ENCODE peak calls at places on chromosomes 11 and 22, in nine cellular contexts. One of them, this sample, is unnamed.

GRCh38 chr11:120471131-120471530 is 40.4 kb upstream of the GRIK4 start:
- DNase-seq in GM03348: peak; percentile 77
- DNase-seq in NB4: no peak
- DNase-seq in SK-N-SH: no peak
- DNase-seq in amniotic epithelial cell: peak; percentile 94
- DNase-seq in neural crest cell: no peak
- DNase-seq in NCI-H187 treated with DMSO at 0.1 percent for 48 hours: no peak
- DNase-seq in heart left ventricle: no peak
- DNase-seq in DMS153: no peak
- DNase-seq in this sample: no peak

GRCh38 chr22:41216984-41217383 is 11.9 kb downstream of the L3MBTL2 start:
- DNase-seq in GM03348: no peak
- DNase-seq in NB4: no peak
- DNase-seq in SK-N-SH: no peak
- DNase-seq in amniotic epithelial cell: peak; percentile 46
- DNase-seq in neural crest cell: no peak
- DNase-seq in NCI-H187 treated with DMSO at 0.1 percent for 48 hours: no peak
- DNase-seq in heart left ventricle: no peak
- DNase-seq in DMS153: peak; percentile 39
- DNase-seq in this sample: no peak

GRCh38 chr11:71365626-71366025 is 82.6 kb downstream of the DHCR7 start:
- DNase-seq in GM03348: no peak
- DNase-seq in NB4: no peak
- DNase-seq in SK-N-SH: no peak
- DNase-seq in amniotic epithelial cell: no peak
- DNase-seq in neural crest cell: no peak
- DNase-seq in NCI-H187 treated with DMSO at 0.1 percent for 48 hours: no peak
- DNase-seq in heart left ventricle: no peak
- DNase-seq in DMS153: no peak
- DNase-seq in this sample: no peak

GRCh38 chr11:19441752-19442553 is 201.2 kb upstream of the E2F8 start:
- DNase-seq in GM03348: peak; percentile 83
- DNase-seq in NB4: peak; percentile 84
- DNase-seq in SK-N-SH: peak; percentile 64
- DNase-seq in amniotic epithelial cell: peak; percentile 97
- DNase-seq in neural crest cell: no peak
- DNase-seq in NCI-H187 treated with DMSO at 0.1 percent for 48 hours: no peak
- DNase-seq in heart left ventricle: no peak
- DNase-seq in DMS153: peak; percentile 58
- DNase-seq in this sample: no peak

GRCh38 chr11:128707671-128708070 is 13.8 kb downstream of the FLI1 start:
- DNase-seq in GM03348: no peak
- DNase-seq in NB4: no peak
- DNase-seq in SK-N-SH: no peak
- DNase-seq in amniotic epithelial cell: peak; percentile 81
- DNase-seq in neural crest cell: no peak
- DNase-seq in NCI-H187 treated with DMSO at 0.1 percent for 48 hours: no peak
- DNase-seq in heart left ventricle: no peak
- DNase-seq in DMS153: no peak
- DNase-seq in this sample: no peak

GRCh38 chr11:123653997-123654565 is 343 bp downstream of the SCN3B start:
- DNase-seq in GM03348: peak; percentile 86
- DNase-seq in NB4: peak; percentile 47
- DNase-seq in SK-N-SH: peak; percentile 81
- DNase-seq in amniotic epithelial cell: peak; percentile 39
- DNase-seq in neural crest cell: no peak
- DNase-seq in NCI-H187 treated with DMSO at 0.1 percent for 48 hours: no peak
- DNase-seq in heart left ventricle: peak; percentile 65
- DNase-seq in DMS153: no peak
- DNase-seq in this sample: no peak

GRCh38 chr22:49936018-49936972 is 17.9 kb downstream of the CRELD2 start:
- DNase-seq in GM03348: peak; percentile 80
- DNase-seq in NB4: peak; percentile 92
- DNase-seq in SK-N-SH: peak; percentile 84
- DNase-seq in amniotic epithelial cell: peak; percentile 68
- DNase-seq in neural crest cell: no peak
- DNase-seq in NCI-H187 treated with DMSO at 0.1 percent for 48 hours: no peak
- DNase-seq in heart left ventricle: peak; percentile 95
- DNase-seq in DMS153: peak; percentile 75
- DNase-seq in this sample: peak; percentile 87

GRCh38 chr11:122723576-122723975 is 68.1 kb downstream of the UBASH3B start:
- DNase-seq in GM03348: no peak
- DNase-seq in NB4: no peak
- DNase-seq in SK-N-SH: no peak
- DNase-seq in amniotic epithelial cell: no peak
- DNase-seq in neural crest cell: no peak
- DNase-seq in NCI-H187 treated with DMSO at 0.1 percent for 48 hours: no peak
- DNase-seq in heart left ventricle: no peak
- DNase-seq in DMS153: no peak
- DNase-seq in this sample: no peak

GRCh38 chr11:67317365-67318238 is 14.3 kb downstream of the SSH3 start:
- DNase-seq in GM03348: peak; percentile 98
- DNase-seq in NB4: peak; percentile 97
- DNase-seq in SK-N-SH: peak; percentile 98
- DNase-seq in amniotic epithelial cell: peak; percentile 84
- DNase-seq in neural crest cell: peak; percentile 100
- DNase-seq in NCI-H187 treated with DMSO at 0.1 percent for 48 hours: peak; percentile 77
- DNase-seq in heart left ventricle: peak; percentile 97
- DNase-seq in DMS153: peak; percentile 88
- DNase-seq in this sample: peak; percentile 83

GRCh38 chr11:96155627-96156378 is 187.2 kb downstream of the MAML2 start:
- DNase-seq in GM03348: peak; percentile 79
- DNase-seq in NB4: peak; percentile 95
- DNase-seq in SK-N-SH: peak; percentile 30
- DNase-seq in amniotic epithelial cell: peak; percentile 98
- DNase-seq in neural crest cell: no peak
- DNase-seq in NCI-H187 treated with DMSO at 0.1 percent for 48 hours: no peak
- DNase-seq in heart left ventricle: peak; percentile 86
- DNase-seq in DMS153: no peak
- DNase-seq in this sample: peak; percentile 85

GRCh38 chr22:46563381-46564083 is 26.1 kb upstream of the CELSR1 start:
- DNase-seq in GM03348: peak; percentile 80
- DNase-seq in NB4: peak; percentile 93
- DNase-seq in SK-N-SH: peak; percentile 85
- DNase-seq in amniotic epithelial cell: peak; percentile 29
- DNase-seq in neural crest cell: peak; percentile 67
- DNase-seq in NCI-H187 treated with DMSO at 0.1 percent for 48 hours: no peak
- DNase-seq in heart left ventricle: peak; percentile 83
- DNase-seq in DMS153: peak; percentile 85
- DNase-seq in this sample: no peak

GRCh38 chr11:62556872-62557631 is 10.4 kb upstream of the AHNAK start:
- DNase-seq in GM03348: no peak
- DNase-seq in NB4: peak; percentile 86
- DNase-seq in SK-N-SH: no peak
- DNase-seq in amniotic epithelial cell: no peak
- DNase-seq in neural crest cell: no peak
- DNase-seq in NCI-H187 treated with DMSO at 0.1 percent for 48 hours: no peak
- DNase-seq in heart left ventricle: no peak
- DNase-seq in DMS153: no peak
- DNase-seq in this sample: no peak

GRCh38 chr11:126870021-126870420 is 130.5 kb downstream of the KIRREL3 start:
- DNase-seq in GM03348: no peak
- DNase-seq in NB4: no peak
- DNase-seq in SK-N-SH: no peak
- DNase-seq in amniotic epithelial cell: no peak
- DNase-seq in neural crest cell: no peak
- DNase-seq in NCI-H187 treated with DMSO at 0.1 percent for 48 hours: no peak
- DNase-seq in heart left ventricle: no peak
- DNase-seq in DMS153: no peak
- DNase-seq in this sample: no peak

GRCh38 chr11:36386411-36386810 is 90.3 kb downstream of the PRR5L start:
- DNase-seq in GM03348: no peak
- DNase-seq in NB4: no peak
- DNase-seq in SK-N-SH: no peak
- DNase-seq in amniotic epithelial cell: no peak
- DNase-seq in neural crest cell: no peak
- DNase-seq in NCI-H187 treated with DMSO at 0.1 percent for 48 hours: no peak
- DNase-seq in heart left ventricle: no peak
- DNase-seq in DMS153: no peak
- DNase-seq in this sample: no peak

GRCh38 chr11:121391914-121392313 is 60.2 kb upstream of the SORL1 start:
- DNase-seq in GM03348: no peak
- DNase-seq in NB4: no peak
- DNase-seq in SK-N-SH: no peak
- DNase-seq in amniotic epithelial cell: no peak
- DNase-seq in neural crest cell: no peak
- DNase-seq in NCI-H187 treated with DMSO at 0.1 percent for 48 hours: no peak
- DNase-seq in heart left ventricle: peak; percentile 34
- DNase-seq in DMS153: no peak
- DNase-seq in this sample: no peak

GRCh38 chr11:130606181-130606580 is 157.7 kb downstream of the ADAMTS15 start:
- DNase-seq in GM03348: no peak
- DNase-seq in NB4: no peak
- DNase-seq in SK-N-SH: no peak
- DNase-seq in amniotic epithelial cell: peak; percentile 51
- DNase-seq in neural crest cell: no peak
- DNase-seq in NCI-H187 treated with DMSO at 0.1 percent for 48 hours: no peak
- DNase-seq in heart left ventricle: no peak
- DNase-seq in DMS153: no peak
- DNase-seq in this sample: no peak

GRCh38 chr22:37462983-37463382 is 23.2 kb downstream of the MFNG start:
- DNase-seq in GM03348: peak; percentile 56
- DNase-seq in NB4: peak; percentile 52
- DNase-seq in SK-N-SH: no peak
- DNase-seq in amniotic epithelial cell: peak; percentile 44
- DNase-seq in neural crest cell: peak; percentile 45
- DNase-seq in NCI-H187 treated with DMSO at 0.1 percent for 48 hours: no peak
- DNase-seq in heart left ventricle: no peak
- DNase-seq in DMS153: no peak
- DNase-seq in this sample: no peak

GRCh38 chr11:128054323-128054910 is 532.9 kb downstream of the ETS1 start:
- DNase-seq in GM03348: peak; percentile 28
- DNase-seq in NB4: no peak
- DNase-seq in SK-N-SH: no peak
- DNase-seq in amniotic epithelial cell: peak; percentile 26
- DNase-seq in neural crest cell: no peak
- DNase-seq in NCI-H187 treated with DMSO at 0.1 percent for 48 hours: no peak
- DNase-seq in heart left ventricle: no peak
- DNase-seq in DMS153: no peak
- DNase-seq in this sample: no peak

GRCh38 chr11:41306435-41306834 is 153.0 kb downstream of the LRRC4C start:
- DNase-seq in GM03348: no peak
- DNase-seq in NB4: no peak
- DNase-seq in SK-N-SH: no peak
- DNase-seq in amniotic epithelial cell: no peak
- DNase-seq in neural crest cell: no peak
- DNase-seq in NCI-H187 treated with DMSO at 0.1 percent for 48 hours: no peak
- DNase-seq in heart left ventricle: no peak
- DNase-seq in DMS153: no peak
- DNase-seq in this sample: no peak

GRCh38 chr22:31244044-31244942 is 32.2 kb downstream of the LIMK2 start:
- DNase-seq in GM03348: peak; percentile 90
- DNase-seq in NB4: no peak
- DNase-seq in SK-N-SH: peak; percentile 31
- DNase-seq in amniotic epithelial cell: peak; percentile 89
- DNase-seq in neural crest cell: no peak
- DNase-seq in NCI-H187 treated with DMSO at 0.1 percent for 48 hours: no peak
- DNase-seq in heart left ventricle: no peak
- DNase-seq in DMS153: no peak
- DNase-seq in this sample: peak; percentile 24

GRCh38 chr11:3946445-3947017 is 91.1 kb downstream of the STIM1 start:
- DNase-seq in GM03348: no peak
- DNase-seq in NB4: no peak
- DNase-seq in SK-N-SH: no peak
- DNase-seq in amniotic epithelial cell: no peak
- DNase-seq in neural crest cell: no peak
- DNase-seq in NCI-H187 treated with DMSO at 0.1 percent for 48 hours: no peak
- DNase-seq in heart left ventricle: no peak
- DNase-seq in DMS153: no peak
- DNase-seq in this sample: no peak

GRCh38 chr11:115112779-115113178 is 391.4 kb downstream of the CADM1 start:
- DNase-seq in GM03348: no peak
- DNase-seq in NB4: no peak
- DNase-seq in SK-N-SH: no peak
- DNase-seq in amniotic epithelial cell: no peak
- DNase-seq in neural crest cell: peak; percentile 42
- DNase-seq in NCI-H187 treated with DMSO at 0.1 percent for 48 hours: no peak
- DNase-seq in heart left ventricle: no peak
- DNase-seq in DMS153: peak; percentile 4
- DNase-seq in this sample: no peak

GRCh38 chr11:74818283-74818946 is 69.8 kb downstream of the RNF169 start:
- DNase-seq in GM03348: no peak
- DNase-seq in NB4: no peak
- DNase-seq in SK-N-SH: no peak
- DNase-seq in amniotic epithelial cell: peak; percentile 10
- DNase-seq in neural crest cell: no peak
- DNase-seq in NCI-H187 treated with DMSO at 0.1 percent for 48 hours: no peak
- DNase-seq in heart left ventricle: no peak
- DNase-seq in DMS153: no peak
- DNase-seq in this sample: no peak

GRCh38 chr22:25668437-25668836 is 73.6 kb upstream of the MYO18B start:
- DNase-seq in GM03348: no peak
- DNase-seq in NB4: no peak
- DNase-seq in SK-N-SH: peak; percentile 55
- DNase-seq in amniotic epithelial cell: peak; percentile 56
- DNase-seq in neural crest cell: no peak
- DNase-seq in NCI-H187 treated with DMSO at 0.1 percent for 48 hours: no peak
- DNase-seq in heart left ventricle: no peak
- DNase-seq in DMS153: no peak
- DNase-seq in this sample: no peak